ENCODE peak calls at places on chromosomes 12 and 14, in nine cellular contexts. C is HepG2, I is GM23248, M is Caco-2, U is kidney, S is transverse colon, K is IMR-90, B is cardiac muscle cell, H is mucosa of descending colon. A is an unnamed sample. For H3K4me1, the result is how much of the 10 kb centered on the place peaks cover.

GRCh38 chr12:66741919-66742318 is 63.0 kb upstream of the GRIP1 start:
- DNase-seq in C (no peak), I (no peak), M (no peak), U (no peak), S (no peak), K (no peak), B (no peak), H (no peak), A (no peak)

GRCh38 chr12:132230381-132230780 is 86.1 kb downstream of the NOC4L start:
- DNase-seq in C (no peak), I (no peak), M (no peak), U (peak), S (no peak), K (no peak), B (no peak), H (peak), A (no peak)

GRCh38 chr14:24013654-24014514 is 25.2 kb downstream of the DHRS4L2 start:
- DNase-seq in C (peak), I (peak), M (peak), U (no peak), S (peak), K (peak), B (peak), H (no peak), A (peak)

GRCh38 chr12:97758102-97758501 is 295.5 kb downstream of the RMST start:
- DNase-seq in C (no peak), I (no peak), M (no peak), U (no peak), S (no peak), K (no peak), B (no peak), H (no peak), A (no peak)

GRCh38 chr12:104602901-104603300 is 146.2 kb downstream of the CHST11 start:
- DNase-seq in C (no peak), I (peak), M (no peak), U (no peak), S (no peak), K (no peak), B (no peak), H (no peak), A (no peak)

GRCh38 chr12:7638764-7639570 is 26.7 kb downstream of the APOBEC1 start:
- DNase-seq in C (peak), I (peak), M (peak), U (peak), S (peak), K (peak), B (peak), H (peak), A (peak)

GRCh38 chr14:103386632-103387329 is 1.6 kb downstream of the MARK3 start:
- DNase-seq in C (no peak), I (peak), M (no peak), U (no peak), S (no peak), K (peak), B (no peak), H (no peak), A (no peak)

GRCh38 chr14:21978999-21979314 is 305.3 kb upstream of the OR4E1 start:
- DNase-seq in C (no peak), I (no peak), M (no peak), U (no peak), S (no peak), K (no peak), B (no peak), H (no peak), A (no peak)

GRCh38 chr12:24201258-24201970 is 251.9 kb upstream of the SOX5 start:
- DNase-seq in C (no peak), I (no peak), M (no peak), U (no peak), S (no peak), K (no peak), B (no peak), H (no peak), A (no peak)

GRCh38 chr14:100384819-100385813 is 62.0 kb downstream of the SLC25A47 start:
- DNase-seq in C (peak), I (peak), M (no peak), U (no peak), S (no peak), K (peak), B (peak), H (no peak), A (no peak)

GRCh38 chr12:97181571-97182265 is 274.7 kb downstream of the NEDD1 start:
- DNase-seq in C (no peak), I (no peak), M (no peak), U (no peak), S (no peak), K (no peak), B (no peak), H (no peak), A (no peak)

GRCh38 chr12:91361864-91362263 is 179.2 kb upstream of the DCN start:
- DNase-seq in C (peak), I (peak), M (no peak), U (no peak), S (no peak), K (peak), B (peak), H (no peak), A (no peak)

GRCh38 chr12:131828671-131829350 is 618 bp downstream of the MMP17 start:
- DNase-seq in C (no peak), I (peak), M (no peak), U (no peak), S (no peak), K (no peak), B (peak), H (no peak), A (no peak)

GRCh38 chr12:91630906-91631305 is 448.3 kb upstream of the DCN start:
- DNase-seq in C (no peak), I (no peak), M (no peak), U (no peak), S (no peak), K (no peak), B (no peak), H (no peak), A (no peak)

GRCh38 chr12:16347391-16348298 is at the start of gene MGST1:
- DNase-seq in C (peak), I (peak), M (peak), U (no peak), S (peak), K (peak), B (peak), H (peak), A (peak)

GRCh38 chr14:100221419-100222218 is 17.3 kb upstream of the YY1 start:
- DNase-seq in C (peak), I (peak), M (peak), U (peak), S (peak), K (peak), B (peak), H (peak), A (peak)

GRCh38 chr12:77925536-77926108 is 94.9 kb downstream of the NAV3 start:
- DNase-seq in C (peak), I (peak), M (peak), U (peak), S (peak), K (peak), B (peak), H (peak), A (peak)

GRCh38 chr12:132600048-132601032 is 10.0 kb downstream of the LRCOL1 start:
- DNase-seq in C (peak), I (peak), M (peak), U (peak), S (peak), K (peak), B (peak), H (peak), A (peak)

GRCh38 chr14:71703477-71703876 is 228.8 kb upstream of the RGS6 start:
- DNase-seq in C (no peak), I (peak), M (no peak), U (no peak), S (no peak), K (peak), B (peak), H (no peak), A (no peak)

GRCh38 chr14:99524804-99525698 is 43.8 kb downstream of the CCNK start:
- DNase-seq in C (no peak), I (peak), M (peak), U (peak), S (peak), K (peak), B (peak), H (no peak), A (no peak)

GRCh38 chr14:103662591-103662990 is 33.6 kb downstream of the KLC1 start:
- DNase-seq in C (no peak), I (no peak), M (no peak), U (no peak), S (no peak), K (no peak), B (no peak), H (no peak), A (no peak)

GRCh38 chr12:91226951-91227350 is 44.3 kb upstream of the DCN start:
- DNase-seq in C (no peak), I (no peak), M (no peak), U (no peak), S (no peak), K (no peak), B (no peak), H (no peak), A (no peak)

GRCh38 chr12:106106892-106107291 is 31.9 kb downstream of the NUAK1 start:
- DNase-seq in C (no peak), I (peak), M (peak), U (no peak), S (no peak), K (peak), B (peak), H (no peak), A (no peak)

GRCh38 chr12:124667671-124668337 is 100.4 kb upstream of the NCOR2 start:
- DNase-seq in C (peak), I (no peak), M (peak), U (no peak), S (no peak), K (no peak), B (peak), H (no peak), A (peak)

GRCh38 chr14:44736326-44736725 is 225.4 kb downstream of the KLHL28 start:
- DNase-seq in C (no peak), I (no peak), M (no peak), U (no peak), S (no peak), K (no peak), B (peak), H (no peak), A (no peak)

GRCh38 chr12:25459541-25459951 is 93.5 kb downstream of the LMNTD1 start:
- DNase-seq in C (no peak), I (no peak), M (no peak), U (no peak), S (no peak), K (no peak), B (no peak), H (no peak), A (no peak)

GRCh38 chr14:60722163-60722835 is 1.9 kb downstream of the SIX4 start:
- DNase-seq in C (peak), I (peak), M (peak), U (peak), S (peak), K (peak), B (peak), H (no peak), A (peak)

GRCh38 chr14:104112609-104113571 is 25.5 kb upstream of the KIF26A start:
- DNase-seq in C (no peak), I (no peak), M (peak), U (peak), S (no peak), K (no peak), B (no peak), H (peak), A (no peak)

GRCh38 chr14:43754838-43755237 is 752.2 kb downstream of the FSCB start:
- DNase-seq in C (no peak), I (no peak), M (no peak), U (no peak), S (no peak), K (no peak), B (no peak), H (no peak), A (no peak)

GRCh38 chr12:110338754-110339153 is 57.7 kb downstream of the ATP2A2 start:
- DNase-seq in C (no peak), I (peak), M (no peak), U (no peak), S (no peak), K (no peak), B (no peak), H (no peak), A (no peak)

GRCh38 chr14:65356327-65356836 is 56.1 kb upstream of the FUT8 start:
- DNase-seq in C (peak), I (peak), M (peak), U (no peak), S (no peak), K (peak), B (peak), H (no peak), A (no peak)

GRCh38 chr14:77039285-77040058 is 11.0 kb upstream of the IRF2BPL start:
- DNase-seq in C (no peak), I (peak), M (no peak), U (peak), S (peak), K (peak), B (peak), H (no peak), A (no peak)

GRCh38 chr14:51145246-51145645 is 50.3 kb upstream of the TRIM9 start:
- DNase-seq in C (no peak), I (peak), M (no peak), U (no peak), S (no peak), K (no peak), B (peak), H (no peak), A (no peak)

DNA sequence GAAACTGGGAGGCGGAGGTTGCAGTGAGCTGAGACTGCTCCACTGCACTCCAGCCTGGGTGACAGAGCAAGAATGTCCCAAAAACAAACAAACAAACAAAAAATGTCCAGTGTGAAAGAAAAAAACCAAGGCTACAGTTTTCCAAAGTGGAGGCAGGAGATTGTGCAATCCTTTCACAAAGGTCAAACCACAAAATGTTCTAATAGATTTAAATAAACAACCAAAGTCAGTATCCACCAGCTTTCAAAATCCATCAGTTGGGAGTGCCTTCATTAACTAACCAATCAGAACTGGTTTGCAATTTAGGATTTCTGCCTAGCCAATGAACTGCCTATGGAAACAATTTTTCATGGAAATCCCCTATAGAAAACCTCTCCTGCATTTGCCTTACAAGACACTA is 52.3 kb upstream of the TRIM9 start:
- DNase-seq in C (peak), I (peak), M (no peak), U (no peak), S (no peak), K (no peak), B (peak), H (no peak), A (no peak)
- H3K4me3 ChIP-seq in C (no peak), I (no peak), M (no peak), U (no peak), S (no peak), K (no peak), B (no peak), H (no peak), A (no peak)

DNA sequence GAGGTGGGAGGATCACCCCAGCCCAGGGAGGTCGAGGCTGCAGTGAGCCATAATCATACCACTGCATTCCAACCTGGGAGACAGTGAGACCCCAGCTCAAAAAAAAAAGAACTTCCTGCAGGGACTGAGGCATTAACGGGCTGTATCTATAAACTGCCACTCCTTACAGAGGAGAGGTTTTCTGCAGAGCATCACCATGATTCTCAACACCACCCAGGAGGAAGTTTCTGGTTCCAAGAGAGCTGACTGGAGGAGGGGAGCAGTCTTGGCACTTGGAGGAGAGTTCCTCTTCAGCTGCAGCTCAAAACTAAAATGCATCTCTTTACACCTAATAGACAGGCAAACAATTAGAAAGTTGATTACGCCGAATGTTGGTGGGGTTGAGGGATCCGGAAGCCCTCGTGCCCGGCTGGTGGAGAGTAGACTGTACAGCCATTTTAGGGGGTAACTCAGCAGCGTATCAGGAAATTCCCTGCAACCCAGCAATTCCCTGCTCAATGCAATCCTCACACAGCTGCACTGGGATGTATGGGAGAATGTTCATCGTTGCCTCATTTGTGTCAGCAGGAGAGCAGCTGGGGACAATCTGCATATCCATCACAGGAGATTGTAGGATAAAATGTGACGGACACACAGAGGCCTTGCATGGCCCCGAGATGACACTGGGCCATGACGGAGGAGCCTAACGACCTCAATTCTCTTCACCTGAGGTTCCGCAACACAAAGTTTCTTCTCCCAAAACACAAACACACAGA is 36.6 kb downstream of the ACTN1 start:
- DNase-seq in C (no peak), I (no peak), M (no peak), U (no peak), S (no peak), K (peak), B (peak), H (no peak), A (no peak)
- H3K4me1 ChIP-seq in C (half or more), I (half or more), M (half or more), U (under half), S (half or more), K (half or more), B (half or more), H (half or more), A (half or more)

DNA sequence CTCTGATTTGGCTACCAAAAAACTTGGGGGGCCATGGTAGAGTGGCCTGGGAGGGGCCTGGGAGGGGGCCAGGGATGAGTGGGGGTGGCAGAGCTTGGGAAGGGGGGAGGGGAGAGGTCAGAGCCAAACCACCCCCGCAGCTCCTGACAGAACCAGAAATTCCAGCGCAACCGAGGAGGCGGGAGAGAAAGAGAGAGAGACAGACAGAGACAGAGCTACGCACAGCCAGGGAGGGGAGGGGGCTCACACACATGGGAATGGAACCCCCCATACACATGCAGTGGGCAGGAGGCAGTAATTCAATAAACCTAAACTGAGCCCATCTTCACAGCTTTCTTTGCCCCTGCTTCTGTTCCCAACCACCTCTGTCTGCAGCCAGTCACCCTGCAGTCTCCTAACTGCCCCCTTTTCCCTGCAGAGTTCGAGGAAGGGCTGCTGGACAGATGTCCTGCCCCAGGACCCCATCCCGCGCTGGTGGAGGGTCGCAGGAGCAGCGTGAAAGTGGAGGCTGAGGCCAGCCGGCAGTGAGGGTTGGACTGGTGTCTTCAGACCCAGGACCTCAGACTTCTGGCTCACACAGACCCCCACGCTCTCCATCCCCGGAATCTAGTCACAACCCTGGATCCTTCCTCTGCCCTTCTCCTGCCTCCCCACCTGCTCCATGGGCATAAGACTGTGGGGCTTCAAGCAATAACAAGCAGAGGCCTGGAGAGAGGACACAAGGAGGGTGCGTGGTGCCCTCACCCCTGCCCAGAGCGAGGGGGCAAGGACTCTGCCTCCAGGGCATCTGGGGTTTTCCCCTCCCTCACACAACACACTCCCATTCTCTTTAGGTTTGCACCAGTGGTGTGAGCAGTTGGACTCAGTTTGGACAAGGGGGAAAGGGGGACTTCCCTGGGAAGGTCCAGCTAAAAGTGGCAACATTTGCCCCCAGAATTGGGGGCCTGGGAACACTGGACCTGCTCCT is 5.6 kb downstream of the NAB2 start:
- DNase-seq in C (no peak), I (no peak), M (no peak), U (no peak), S (no peak), K (no peak), B (no peak), H (no peak), A (no peak)
- H3K4me3 ChIP-seq in C (no peak), I (no peak), M (no peak), U (no peak), S (no peak), K (no peak), B (no peak), H (no peak), A (no peak)

GRCh38 chr12:123388218-123388947 is 4.5 kb downstream of the KMT5A start:
- DNase-seq in C (peak), I (peak), M (peak), U (peak), S (peak), K (peak), B (peak), H (peak), A (peak)
- H3K4me1 ChIP-seq in C (under half), I (under half), M (under half), U (under half), S (under half), K (under half), B (under half), H (under half), A (under half)